ENCODE peak calls at places on chromosomes 1 and 21, in nine cellular contexts. A is fibroblast of lung, I is small intestine, R is body of pancreas, T is heart left ventricle, E is prostate gland, P is A549, H is endothelial cell of umbilical vein, L is PC-3. M is an unnamed sample.

GRCh38 chr1:29803486-29803885 is 567.2 kb downstream of the PTPRU start:
- DNase-seq in A (no peak), I (no peak), R (no peak), T (no peak), E (no peak), P (no peak), H (no peak), L (no peak), M (no peak)

GRCh38 chr1:210446479-210446878 is 117.8 kb downstream of the HHAT start:
- DNase-seq in A (no peak), I (peak; percentile 1), R (no peak), T (no peak), E (no peak), P (no peak), H (no peak), L (peak; percentile 24), M (peak; percentile 40)

GRCh38 chr1:192952646-192953045 is 106.5 kb downstream of the UCHL5 start:
- DNase-seq in A (peak; percentile 17), I (no peak), R (no peak), T (no peak), E (no peak), P (no peak), H (no peak), L (no peak), M (no peak)

GRCh38 chr1:17155257-17155895 is 36.1 kb upstream of the PADI2 start:
- DNase-seq in A (no peak), I (peak; percentile 8), R (no peak), T (no peak), E (no peak), P (no peak), H (no peak), L (no peak), M (no peak)

GRCh38 chr1:53111073-53111556 is 31.3 kb downstream of the SLC1A7 start:
- DNase-seq in A (no peak), I (peak; percentile 97), R (no peak), T (no peak), E (no peak), P (no peak), H (no peak), L (peak; percentile 65), M (no peak)

GRCh38 chr1:59514061-59514909 is 217.4 kb downstream of the FGGY start:
- DNase-seq in A (no peak), I (no peak), R (no peak), T (no peak), E (no peak), P (no peak), H (no peak), L (no peak), M (no peak)

GRCh38 chr1:169072945-169073725 is 33.4 kb upstream of the ATP1B1 start:
- DNase-seq in A (no peak), I (peak; percentile 60), R (no peak), T (no peak), E (no peak), P (no peak), H (no peak), L (no peak), M (no peak)

GRCh38 chr1:13807213-13807612 is 107.2 kb downstream of the PRDM2 start:
- DNase-seq in A (peak; percentile 27), I (peak; percentile 63), R (peak; percentile 57), T (no peak), E (peak; percentile 63), P (peak; percentile 4), H (no peak), L (peak; percentile 52), M (no peak)

GRCh38 chr1:192809286-192810252 is 730 bp downstream of the RGS2 start:
- DNase-seq in A (peak; percentile 70), I (peak; percentile 58), R (peak; percentile 27), T (peak; percentile 28), E (no peak), P (peak; percentile 23), H (peak; percentile 68), L (peak; percentile 60), M (peak; percentile 61)

GRCh38 chr1:181083842-181084605 is 4.5 kb upstream of the IER5 start:
- DNase-seq in A (peak; percentile 68), I (peak; percentile 78), R (peak; percentile 68), T (peak; percentile 60), E (no peak), P (no peak), H (peak; percentile 71), L (peak; percentile 48), M (peak; percentile 67)

GRCh38 chr1:43463461-43463860 is 9.7 kb upstream of the HYI start:
- DNase-seq in A (peak; percentile 58), I (no peak), R (no peak), T (no peak), E (no peak), P (no peak), H (no peak), L (no peak), M (no peak)

GRCh38 chr1:173193639-173194038 is 13.5 kb downstream of the TNFSF4 start:
- DNase-seq in A (peak; percentile 59), I (no peak), R (no peak), T (no peak), E (no peak), P (no peak), H (peak; percentile 83), L (no peak), M (no peak)

GRCh38 chr1:162631546-162632233 is 574 bp upstream of the DDR2 start:
- DNase-seq in A (peak; percentile 84), I (no peak), R (no peak), T (peak; percentile 57), E (no peak), P (no peak), H (peak; percentile 63), L (no peak), M (no peak)

GRCh38 chr1:60559371-60559770 is 485.8 kb upstream of the C1orf87 start:
- DNase-seq in A (peak; percentile 58), I (no peak), R (no peak), T (no peak), E (no peak), P (no peak), H (no peak), L (no peak), M (no peak)

GRCh38 chr21:16086121-16086520 is 356.3 kb downstream of the USP25 start:
- DNase-seq in A (no peak), I (no peak), R (no peak), T (no peak), E (no peak), P (no peak), H (no peak), L (peak; percentile 49), M (no peak)

GRCh38 chr1:89640440-89640839 is 7.5 kb downstream of the LRRC8C start:
- DNase-seq in A (no peak), I (no peak), R (no peak), T (no peak), E (no peak), P (no peak), H (no peak), L (no peak), M (no peak)

GRCh38 chr1:83692524-83693336 is 306.2 kb downstream of the TTLL7 start:
- DNase-seq in A (peak; percentile 19), I (peak; percentile 33), R (peak; percentile 30), T (peak; percentile 5), E (no peak), P (no peak), H (peak; percentile 24), L (peak; percentile 16), M (no peak)

GRCh38 chr1:25343872-25344271 is 5.7 kb downstream of the TMEM50A start:
- DNase-seq in A (peak; percentile 85), I (no peak), R (no peak), T (no peak), E (no peak), P (no peak), H (no peak), L (peak; percentile 52), M (no peak)

GRCh38 chr1:41907446-41907845 is 11.3 kb downstream of the HIVEP3 start:
- DNase-seq in A (no peak), I (no peak), R (no peak), T (no peak), E (no peak), P (no peak), H (no peak), L (no peak), M (no peak)

GRCh38 chr1:183783896-183784637 is 20.9 kb upstream of the RGL1 start:
- DNase-seq in A (peak; percentile 85), I (peak; percentile 7), R (peak; percentile 73), T (peak; percentile 82), E (peak; percentile 60), P (no peak), H (peak; percentile 90), L (peak; percentile 34), M (no peak)

GRCh38 chr1:21327566-21328323 is 37.5 kb upstream of the ECE1 start:
- DNase-seq in A (no peak), I (no peak), R (no peak), T (no peak), E (no peak), P (no peak), H (no peak), L (no peak), M (no peak)
- H3K4me1 ChIP-seq in A (peaks cover 53% of the 10 kb centered on the region), I (peaks cover 14% of the 10 kb centered on the region), R (peaks cover 97% of the 10 kb centered on the region), T (peaks cover 80% of the 10 kb centered on the region), E (peaks cover 43% of the 10 kb centered on the region), P (peaks cover 83% of the 10 kb centered on the region), H (peaks cover 60% of the 10 kb centered on the region), L (peaks cover 65% of the 10 kb centered on the region), M (peaks cover 82% of the 10 kb centered on the region)

DNA sequence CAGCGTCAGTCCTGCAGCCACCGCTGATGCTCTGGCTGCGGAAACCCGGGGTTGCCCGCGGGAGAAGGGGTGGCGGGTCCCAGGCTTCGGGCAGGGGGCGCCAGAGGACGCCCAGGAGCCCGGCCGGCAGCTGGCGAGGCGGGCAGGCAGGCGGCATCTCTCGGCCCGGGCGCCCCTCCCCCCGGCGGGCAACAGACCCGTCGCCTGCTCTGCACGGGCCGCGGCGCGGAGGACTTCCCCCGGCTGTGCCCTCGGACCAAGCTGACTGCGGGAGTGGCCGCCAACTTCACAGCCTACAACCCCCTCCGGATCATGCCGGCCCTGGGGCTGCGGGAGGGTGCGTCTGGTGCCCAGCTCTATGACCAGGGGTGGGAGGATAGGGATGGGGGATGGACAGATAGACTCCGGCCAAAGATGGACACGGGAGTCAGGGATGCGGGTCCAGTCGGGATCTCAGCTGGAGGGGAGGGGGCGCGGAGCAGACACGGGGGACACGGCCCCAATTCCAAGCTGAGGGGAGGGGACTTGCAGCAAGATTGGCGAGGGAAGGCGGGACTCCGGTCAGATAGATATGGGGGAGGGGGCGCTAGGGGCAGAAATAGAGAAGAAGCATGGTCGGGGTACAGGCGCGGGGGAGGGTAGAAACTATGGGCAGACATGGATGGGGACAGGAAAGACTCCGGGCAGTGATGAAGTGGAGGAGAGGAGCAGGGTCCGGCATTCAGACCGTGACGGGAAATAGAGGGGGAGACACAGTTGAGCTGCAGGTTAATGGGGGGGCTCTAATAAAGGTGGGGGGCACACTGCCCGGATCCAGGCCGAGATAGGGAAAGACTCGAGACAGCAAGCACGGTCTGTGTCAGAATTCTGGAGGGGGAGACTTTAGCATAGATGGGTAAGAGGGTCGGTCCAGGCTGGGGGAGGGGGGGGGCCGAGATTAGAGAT is 1.1 kb downstream of the ADGRB2 start:
- DNase-seq in A (peak; percentile 37), I (peak; percentile 41), R (peak; percentile 73), T (peak; percentile 53), E (peak; percentile 68), P (peak; percentile 76), H (peak; percentile 63), L (peak; percentile 76), M (peak; percentile 65)
- H3K4me1 ChIP-seq in A (peaks cover 21% of the 10 kb centered on the region), I (no peaks in the 10 kb centered on the region), R (peaks cover 32% of the 10 kb centered on the region), T (peaks cover 32% of the 10 kb centered on the region), E (peaks cover 4% of the 10 kb centered on the region), P (peaks cover 40% of the 10 kb centered on the region), H (peaks cover 26% of the 10 kb centered on the region), L (peaks cover 24% of the 10 kb centered on the region), M (peaks cover 35% of the 10 kb centered on the region)

GRCh38 chr1:158005249-158005648 is 11.8 kb downstream of the KIRREL1 start:
- DNase-seq in A (no peak), I (no peak), R (no peak), T (no peak), E (no peak), P (no peak), H (no peak), L (no peak), M (no peak)
- H3K4me1 ChIP-seq in A (peaks cover 86% of the 10 kb centered on the region), I (peaks cover 2% of the 10 kb centered on the region), R (peaks cover 21% of the 10 kb centered on the region), T (peaks cover 77% of the 10 kb centered on the region), E (no peaks in the 10 kb centered on the region), P (peaks cover 94% of the 10 kb centered on the region), H (peaks cover 39% of the 10 kb centered on the region), L (peaks cover 26% of the 10 kb centered on the region), M (no peaks in the 10 kb centered on the region)

GRCh38 chr1:33462449-33463164 is 9.8 kb upstream of the ZSCAN20 start:
- DNase-seq in A (no peak), I (no peak), R (no peak), T (no peak), E (no peak), P (no peak), H (no peak), L (no peak), M (no peak)
- H3K4me1 ChIP-seq in A (peaks cover 11% of the 10 kb centered on the region), I (no peaks in the 10 kb centered on the region), R (no peaks in the 10 kb centered on the region), T (peaks cover 63% of the 10 kb centered on the region), E (no peaks in the 10 kb centered on the region), P (no peaks in the 10 kb centered on the region), H (peaks cover 16% of the 10 kb centered on the region), L (peaks cover 23% of the 10 kb centered on the region), M (no peaks in the 10 kb centered on the region)

M was measured in CD4-positive, alpha-beta memory T cell.